ENCODE peak calls at places on chromosomes 13 and 19, in ten cellular contexts. One of them, this sample, is unnamed.

GRCh38 chr13:40059540-40060232 is 404.2 kb downstream of the COG6 start:
- DNase-seq in RWPE1: no peak
- DNase-seq in SK-MEL-5: no peak
- DNase-seq in NCI-H510A: no peak
- DNase-seq in psoas muscle: no peak
- DNase-seq in K562: no peak
- DNase-seq in brain microvascular endothelial cell: no peak
- DNase-seq in fibroblast of the aortic adventitia: no peak
- DNase-seq in anterior cingulate cortex: no peak
- DNase-seq in H54: no peak
- DNase-seq in this sample: no peak

GRCh38 chr13:27425918-27426630 is 1.7 kb downstream of the GTF3A start:
- DNase-seq in fibroblast of the aortic adventitia: peak
- DNase-seq in SK-MEL-5: peak
- DNase-seq in H54: peak
- DNase-seq in RWPE1: peak
- DNase-seq in brain microvascular endothelial cell: peak
- DNase-seq in NCI-H510A: peak
- DNase-seq in anterior cingulate cortex: no peak
- DNase-seq in psoas muscle: peak
- DNase-seq in K562: peak
- DNase-seq in this sample: peak

GRCh38 chr19:18007939-18008673 is at the start of gene ARRDC2:
- DNase-seq in brain microvascular endothelial cell: peak
- DNase-seq in K562: peak
- DNase-seq in SK-MEL-5: peak
- DNase-seq in RWPE1: peak
- DNase-seq in NCI-H510A: no peak
- DNase-seq in psoas muscle: peak
- DNase-seq in H54: peak
- DNase-seq in anterior cingulate cortex: no peak
- DNase-seq in fibroblast of the aortic adventitia: peak
- DNase-seq in this sample: peak

GRCh38 chr19:3073159-3073563 is 10.9 kb upstream of the TLE5 start:
- DNase-seq in K562: peak
- DNase-seq in brain microvascular endothelial cell: peak
- DNase-seq in SK-MEL-5: peak
- DNase-seq in H54: no peak
- DNase-seq in fibroblast of the aortic adventitia: peak
- DNase-seq in RWPE1: peak
- DNase-seq in NCI-H510A: peak
- DNase-seq in anterior cingulate cortex: no peak
- DNase-seq in psoas muscle: no peak
- DNase-seq in this sample: no peak

GRCh38 chr19:48480476-48481190 is 11.5 kb downstream of the CYTH2 start:
- DNase-seq in brain microvascular endothelial cell: peak
- DNase-seq in K562: no peak
- DNase-seq in fibroblast of the aortic adventitia: no peak
- DNase-seq in H54: no peak
- DNase-seq in NCI-H510A: no peak
- DNase-seq in psoas muscle: no peak
- DNase-seq in RWPE1: no peak
- DNase-seq in anterior cingulate cortex: peak
- DNase-seq in SK-MEL-5: no peak
- DNase-seq in this sample: peak

GRCh38 chr13:109760372-109760771 is 26.0 kb downstream of the IRS2 start:
- DNase-seq in RWPE1: no peak
- DNase-seq in SK-MEL-5: no peak
- DNase-seq in NCI-H510A: no peak
- DNase-seq in psoas muscle: no peak
- DNase-seq in H54: no peak
- DNase-seq in K562: no peak
- DNase-seq in brain microvascular endothelial cell: no peak
- DNase-seq in fibroblast of the aortic adventitia: no peak
- DNase-seq in anterior cingulate cortex: no peak
- DNase-seq in this sample: no peak

GRCh38 chr13:100983111-100983510 is 308.5 kb upstream of the TMTC4 start:
- DNase-seq in K562: no peak
- DNase-seq in psoas muscle: no peak
- DNase-seq in brain microvascular endothelial cell: no peak
- DNase-seq in NCI-H510A: no peak
- DNase-seq in SK-MEL-5: no peak
- DNase-seq in RWPE1: no peak
- DNase-seq in H54: no peak
- DNase-seq in anterior cingulate cortex: no peak
- DNase-seq in fibroblast of the aortic adventitia: peak
- DNase-seq in this sample: no peak

GRCh38 chr13:94710881-94711560 is 1.3 kb downstream of the SOX21 start:
- DNase-seq in RWPE1: peak
- DNase-seq in SK-MEL-5: peak
- DNase-seq in fibroblast of the aortic adventitia: no peak
- DNase-seq in K562: peak
- DNase-seq in brain microvascular endothelial cell: no peak
- DNase-seq in anterior cingulate cortex: no peak
- DNase-seq in psoas muscle: no peak
- DNase-seq in H54: no peak
- DNase-seq in NCI-H510A: peak
- DNase-seq in this sample: no peak

This sample was measured in activated CD4-positive, alpha-beta memory T cell treated with anti-CD3 and anti-CD28 coated beads, Interleukin-2, amount 10 ng/mL, durations not matched to agents 7 days and 5 days.